ENCODE peak calls at places on chromosomes 16 and 17, in four cellular contexts. F is H9, T is IMR-90, X is H1. W is an unnamed sample.

GRCh38 chr16:85483424-85483823 is 129.7 kb upstream of the GSE1 start:
- DNase-seq in X (no peak), T (no peak), F (no peak), W (no peak)

GRCh38 chr17:74810699-74811485 is 34.7 kb upstream of the NAT9 start:
- DNase-seq in T (no peak), F (no peak), X (no peak), W (no peak)

GRCh38 chr16:5490499-5490898 is 392.9 kb upstream of the EEF2KMT start:
- DNase-seq in T (no peak), F (peak), X (no peak), W (peak)

GRCh38 chr17:51120357-51120738 is 320 bp downstream of the SPAG9 start:
- DNase-seq in X (no peak), T (peak), F (no peak), W (peak)

GRCh38 chr17:58156839-58157803 is 8.9 kb downstream of the OR4D1 start:
- DNase-seq in F (peak), T (no peak), X (no peak), W (peak)

GRCh38 chr16:84732674-84733352 is 33.0 kb downstream of the USP10 start:
- DNase-seq in F (no peak), X (no peak), T (no peak), W (no peak)

GRCh38 chr17:47159315-47159714 is 29.8 kb downstream of the CDC27 start:
- DNase-seq in T (no peak), F (no peak), X (no peak), W (no peak)

GRCh38 chr16:78988361-78988992 is 612.1 kb downstream of the MAF start:
- DNase-seq in X (no peak), F (peak), T (no peak), W (peak)

GRCh38 chr16:58461056-58461455 is 38.9 kb upstream of the NDRG4 start:
- DNase-seq in F (no peak), T (no peak), X (no peak), W (no peak)

GRCh38 chr17:77617516-77617915 is 341.0 kb upstream of the TNRC6C start:
- DNase-seq in F (no peak), T (no peak), X (no peak), W (no peak)

GRCh38 chr17:77619326-77619725 is 339.2 kb upstream of the TNRC6C start:
- DNase-seq in X (no peak), F (no peak), T (no peak), W (no peak)

GRCh38 chr17:77618173-77618572 is 340.3 kb upstream of the TNRC6C start:
- DNase-seq in F (no peak), T (no peak), X (no peak), W (no peak)

GRCh38 chr17:77619851-77620250 is 338.7 kb upstream of the TNRC6C start:
- DNase-seq in T (peak), F (no peak), X (no peak), W (peak)

GRCh38 chr17:77618731-77619130 is 339.8 kb upstream of the TNRC6C start:
- DNase-seq in T (no peak), X (no peak), F (no peak), W (no peak)
- H4K5ac ChIP-seq in T (no peak), X (no peak), F (no peak), W (no peak)

GRCh38 chr17:32621612-32622312 is 135.0 kb downstream of the CDK5R1 start:
- DNase-seq in X (no peak), F (peak), T (no peak), W (peak)
- H4K5ac ChIP-seq in X (no peak), F (no peak), T (no peak), W (no peak)

DNA sequence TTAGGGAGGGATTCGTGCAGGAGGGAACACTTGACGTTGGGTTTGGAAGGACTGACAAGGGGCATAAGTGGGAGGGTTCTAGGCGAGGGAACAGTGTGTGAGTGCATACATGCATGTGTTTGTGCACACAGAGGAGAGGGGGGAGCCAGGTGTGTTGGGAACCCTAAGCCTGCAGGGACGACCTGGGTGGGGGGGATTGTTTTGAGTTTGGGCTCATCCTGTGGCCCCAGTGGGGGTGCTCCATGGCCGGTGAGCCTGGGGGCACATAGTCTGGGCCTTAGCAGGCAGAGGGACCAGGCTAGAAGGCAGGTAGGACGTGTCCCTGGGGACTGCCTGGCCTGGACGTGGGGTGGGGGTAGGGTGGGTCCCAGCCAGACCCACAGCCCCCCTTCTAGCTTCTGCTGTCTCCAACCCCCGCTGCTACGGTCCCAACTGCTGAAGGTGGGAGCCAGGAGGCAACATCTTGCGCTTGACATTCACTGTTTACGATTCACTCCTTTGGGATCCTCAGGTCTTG is 11.9 kb upstream of the RASD1 start:
- DNase-seq in F (no peak), T (no peak), X (no peak), W (no peak)
- H4K5ac ChIP-seq in F (no peak), T (no peak), X (no peak), W (no peak)

GRCh38 chr17:61619493-61619892 is 28.5 kb upstream of the NACA2 start:
- DNase-seq in F (no peak), X (no peak), T (no peak), W (peak)

GRCh38 chr17:61618950-61619349 is 27.9 kb upstream of the NACA2 start:
- DNase-seq in F (no peak), T (no peak), X (no peak), W (no peak)

GRCh38 chr17:61614219-61614618 is 23.2 kb upstream of the NACA2 start:
- DNase-seq in T (no peak), F (no peak), X (no peak), W (no peak)

GRCh38 chr17:61617261-61617660 is 26.2 kb upstream of the NACA2 start:
- DNase-seq in F (no peak), T (peak), X (no peak), W (no peak)

DNA sequence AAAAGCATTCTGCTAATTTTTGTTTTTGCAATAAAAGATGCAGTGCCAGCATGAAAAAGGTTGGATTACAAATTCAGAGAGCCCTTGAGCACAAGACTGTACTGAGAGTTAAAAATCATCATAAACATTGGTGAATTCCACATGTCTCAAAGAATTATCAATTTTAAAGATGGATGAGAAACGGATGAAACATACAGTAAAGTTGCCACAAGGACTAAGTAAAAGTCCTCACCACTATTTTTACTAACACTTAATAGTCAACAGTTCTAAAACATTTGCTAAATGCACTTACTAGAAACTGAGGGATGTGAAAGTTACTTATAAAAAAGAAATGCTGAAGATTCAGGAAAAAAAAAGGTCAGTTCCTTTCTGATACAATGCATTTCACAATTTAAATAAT is 25.8 kb upstream of the NACA2 start:
- DNase-seq in F (no peak), X (no peak), T (no peak), W (no peak)
- H4K5ac ChIP-seq in F (no peak), X (no peak), T (no peak), W (no peak)

DNA sequence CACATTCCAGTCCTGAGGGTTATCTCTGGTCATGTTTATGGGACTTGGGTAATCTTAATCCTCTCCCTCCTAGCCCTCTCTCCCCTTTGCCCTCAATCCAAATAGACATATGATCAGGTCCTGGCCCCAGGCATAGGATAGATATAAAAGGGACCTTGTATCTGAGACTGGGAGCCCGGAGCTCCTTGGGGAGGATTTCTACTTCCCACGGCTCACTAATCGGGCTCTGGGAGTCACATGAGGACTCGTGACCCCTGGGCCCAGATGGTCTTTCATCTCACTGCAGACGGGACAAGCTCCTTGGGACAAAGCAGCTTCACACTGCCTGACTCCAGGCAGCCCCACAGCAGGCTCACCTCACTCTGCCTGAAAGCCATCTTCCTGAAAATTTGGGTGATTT is 57.8 kb upstream of the LYRM9 start:
- DNase-seq in F (no peak), T (no peak), X (no peak), W (no peak)
- H4K5ac ChIP-seq in F (no peak), T (no peak), X (no peak), W (no peak)

GRCh38 chr16:31888735-31889134 is 15.1 kb downstream of the ZNF267 start:
- DNase-seq in F (no peak), X (no peak), T (no peak), W (no peak)

GRCh38 chr16:31880322-31880979 is 6.8 kb downstream of the ZNF267 start:
- DNase-seq in X (no peak), F (no peak), T (peak), W (peak)

GRCh38 chr16:31886227-31886626 is 12.6 kb downstream of the ZNF267 start:
- DNase-seq in T (no peak), F (no peak), X (no peak), W (no peak)
- H4K5ac ChIP-seq in T (no peak), F (no peak), X (no peak), W (no peak)

GRCh38 chr16:53946745-53947386 is 242.9 kb downstream of the FTO start:
- DNase-seq in F (no peak), T (no peak), X (no peak), W (no peak)

GRCh38 chr16:53950677-53951076 is 246.7 kb downstream of the FTO start:
- DNase-seq in X (no peak), T (no peak), F (no peak), W (no peak)

GRCh38 chr16:53948326-53948725 is 244.4 kb downstream of the FTO start:
- DNase-seq in T (no peak), X (no peak), F (no peak), W (no peak)

GRCh38 chr16:53949716-53950410 is 245.9 kb downstream of the FTO start:
- DNase-seq in X (no peak), F (no peak), T (no peak), W (no peak)

GRCh38 chr16:53948734-53949430 is 244.9 kb downstream of the FTO start:
- DNase-seq in X (no peak), T (no peak), F (no peak), W (no peak)
- H4K5ac ChIP-seq in X (no peak), T (no peak), F (no peak), W (no peak)

GRCh38 chr17:66474258-66474657 is 171.8 kb downstream of the PRKCA start:
- DNase-seq in T (no peak), X (no peak), F (peak), W (peak)
- H4K5ac ChIP-seq in T (no peak), X (peak), F (no peak), W (no peak)

W was measured in mesendoderm.